ENCODE peak calls at places on chromosomes 12 and 14, in ten cellular contexts. M is 8988T; S is stimulated activated naive B cell treated with anti-CD40 and anti-IgM and Interleukin-4, amounts not matched to agents 10 μg/mL and 1 μg/mL and 100 μg/mL, for 72 hours; A is neural crest cell; D is smooth muscle cell of the brain vasculature; X is activated T-cell treated with anti-CD3 and anti-CD28 coated beads for 48 hours; R is NCI-H1436; C is iPS DF 6.9; O is brain microvascular endothelial cell; Q is nucleus accumbens. H is an unnamed sample.

GRCh38 chr12:103964805-103965204 is 867 bp upstream of the TDG start:
- DNase-seq in M (no peak), S (no peak), A (no peak), D (no peak), X (no peak), R (no peak), C (no peak), O (no peak), Q (no peak), H (no peak)

GRCh38 chr12:75994069-75994740 is 37.4 kb downstream of the PHLDA1 start:
- DNase-seq in M (no peak), S (no peak), A (no peak), D (no peak), X (no peak), R (no peak), C (no peak), O (no peak), Q (no peak), H (no peak)

GRCh38 chr14:73662439-73663056 is 17.8 kb downstream of the DNAL1 start:
- DNase-seq in M (no peak), S (no peak), A (no peak), D (peak; percentile 43), X (no peak), R (no peak), C (peak; percentile 58), O (peak; percentile 90), Q (peak; percentile 12), H (peak; percentile 67)

GRCh38 chr12:131570596-131570995 is 140.3 kb upstream of the SFSWAP start:
- DNase-seq in M (no peak), S (no peak), A (no peak), D (no peak), X (no peak), R (no peak), C (no peak), O (no peak), Q (no peak), H (no peak)

GRCh38 chr14:69980457-69981414 is 101.5 kb downstream of the SMOC1 start:
- DNase-seq in M (no peak), S (no peak), A (no peak), D (no peak), X (no peak), R (no peak), C (no peak), O (no peak), Q (peak; percentile 70), H (no peak)

GRCh38 chr12:123952037-123952436 is 20.6 kb downstream of the CCDC92 start:
- DNase-seq in M (no peak), S (no peak), A (no peak), D (no peak), X (no peak), R (no peak), C (no peak), O (no peak), Q (no peak), H (no peak)

GRCh38 chr14:32252030-32252670 is 49.1 kb upstream of the RNU6-8 start:
- DNase-seq in M (peak; percentile 33), S (peak; percentile 48), A (peak; percentile 40), D (peak; percentile 63), X (no peak), R (peak; percentile 74), C (peak; percentile 47), O (peak; percentile 78), Q (peak; percentile 74), H (peak; percentile 42)

GRCh38 chr14:104747876-104748275 is 5.1 kb upstream of the SIVA1 start:
- DNase-seq in M (no peak), S (no peak), A (no peak), D (no peak), X (no peak), R (no peak), C (no peak), O (no peak), Q (no peak), H (no peak)

GRCh38 chr14:92470215-92470614 is 43.4 kb upstream of the RIN3 start:
- DNase-seq in M (no peak), S (no peak), A (no peak), D (no peak), X (no peak), R (no peak), C (no peak), O (no peak), Q (no peak), H (peak; percentile 95)

GRCh38 chr12:61546296-61546695 is 713.9 kb upstream of the USP15 start:
- DNase-seq in M (no peak), S (no peak), A (no peak), D (no peak), X (no peak), R (no peak), C (no peak), O (peak; percentile 3), Q (no peak), H (no peak)

GRCh38 chr12:31961137-31961536 is 1.9 kb downstream of the RESF1 start:
- DNase-seq in M (no peak), S (no peak), A (no peak), D (no peak), X (no peak), R (no peak), C (no peak), O (no peak), Q (no peak), H (no peak)

GRCh38 chr14:20688167-20688839 is at the start of gene ANG:
- DNase-seq in M (no peak), S (no peak), A (no peak), D (no peak), X (no peak), R (no peak), C (no peak), O (no peak), Q (no peak), H (no peak)

GRCh38 chr12:58359084-58359483 is 417.7 kb downstream of the ATP23 start:
- DNase-seq in M (no peak), S (no peak), A (no peak), D (no peak), X (no peak), R (no peak), C (no peak), O (no peak), Q (no peak), H (peak; percentile 83)

GRCh38 chr12:67077617-67078016 is 191.5 kb upstream of the CAND1 start:
- DNase-seq in M (no peak), S (no peak), A (no peak), D (no peak), X (no peak), R (no peak), C (no peak), O (peak; percentile 23), Q (no peak), H (no peak)

GRCh38 chr14:22848391-22849164 is 12.2 kb downstream of the MMP14 start:
- DNase-seq in M (peak; percentile 14), S (no peak), A (no peak), D (peak; percentile 88), X (no peak), R (no peak), C (no peak), O (peak; percentile 61), Q (peak; percentile 35), H (peak; percentile 91)

GRCh38 chr12:57889541-57889989 is 43.0 kb upstream of the CTDSP2 start:
- DNase-seq in M (no peak), S (no peak), A (no peak), D (no peak), X (no peak), R (no peak), C (no peak), O (peak; percentile 25), Q (peak; percentile 22), H (peak; percentile 90)

GRCh38 chr12:80778005-80778541 is 61.4 kb downstream of the MYF5 start:
- DNase-seq in M (no peak), S (peak; percentile 59), A (no peak), D (peak; percentile 83), X (peak; percentile 14), R (peak; percentile 95), C (no peak), O (peak; percentile 93), Q (peak; percentile 51), H (peak; percentile 94)

GRCh38 chr12:114628199-114628598 is 55.8 kb downstream of the TBX3 start:
- DNase-seq in M (no peak), S (no peak), A (no peak), D (no peak), X (no peak), R (no peak), C (no peak), O (no peak), Q (no peak), H (no peak)

GRCh38 chr12:121939992-121940766 is 21.8 kb downstream of the CFAP251 start:
- DNase-seq in M (no peak), S (no peak), A (no peak), D (no peak), X (no peak), R (no peak), C (no peak), O (no peak), Q (no peak), H (no peak)

GRCh38 chr14:97894552-97894951 is 1097.4 kb downstream of the VRK1 start:
- DNase-seq in M (no peak), S (no peak), A (no peak), D (no peak), X (no peak), R (no peak), C (no peak), O (no peak), Q (no peak), H (no peak)

GRCh38 chr14:71212683-71213107 is 305.4 kb downstream of the PCNX1 start:
- DNase-seq in M (no peak), S (no peak), A (no peak), D (no peak), X (no peak), R (no peak), C (no peak), O (no peak), Q (no peak), H (no peak)

GRCh38 chr12:11202811-11203210 is 16.1 kb upstream of the TAS2R42 start:
- DNase-seq in M (no peak), S (no peak), A (no peak), D (no peak), X (no peak), R (no peak), C (no peak), O (no peak), Q (no peak), H (no peak)

GRCh38 chr12:693937-694533 is 30.8 kb upstream of the NINJ2 start:
- DNase-seq in M (no peak), S (no peak), A (no peak), D (no peak), X (no peak), R (no peak), C (no peak), O (no peak), Q (no peak), H (no peak)

GRCh38 chr12:44246481-44247105 is 410.7 kb downstream of the TMEM117 start:
- DNase-seq in M (no peak), S (no peak), A (no peak), D (no peak), X (no peak), R (no peak), C (no peak), O (no peak), Q (no peak), H (no peak)

GRCh38 chr12:72268386-72268785 is 3.8 kb upstream of the TRHDE start:
- DNase-seq in M (no peak), S (no peak), A (no peak), D (no peak), X (no peak), R (no peak), C (no peak), O (no peak), Q (no peak), H (no peak)

GRCh38 chr12:49706351-49707126 is 666 bp downstream of the FMNL3 start:
- DNase-seq in M (peak; percentile 37), S (no peak), A (peak; percentile 41), D (no peak), X (no peak), R (peak; percentile 20), C (no peak), O (peak; percentile 23), Q (peak; percentile 35), H (no peak)

GRCh38 chr12:78269620-78270019 is 438.9 kb downstream of the NAV3 start:
- DNase-seq in M (no peak), S (no peak), A (no peak), D (no peak), X (no peak), R (no peak), C (no peak), O (no peak), Q (no peak), H (no peak)

GRCh38 chr14:104858811-104859426 is 6.1 kb upstream of the CEP170B start:
- DNase-seq in M (no peak), S (no peak), A (no peak), D (no peak), X (no peak), R (no peak), C (no peak), O (no peak), Q (no peak), H (no peak)

H was measured in AG09319.